ENCODE peak calls at places on chromosome 10, in four cellular contexts. D is A549, I is WTC11, B is K562. S is an unnamed sample.

GRCh38 chr10:5449823-5450222 is 37.5 kb downstream of the NET1 start:
- DNase-seq in D (no peak), I (no peak), B (peak), S (peak)

GRCh38 chr10:128489324-128490247 is 363.4 kb upstream of the MKI67 start:
- DNase-seq in D (no peak), I (no peak), B (no peak), S (no peak)

GRCh38 chr10:76717141-76717540 is 920.5 kb downstream of the KCNMA1 start:
- DNase-seq in D (no peak), I (no peak), B (no peak), S (no peak)

GRCh38 chr10:70132098-70133029 is at the start of gene AIFM2:
- DNase-seq in D (peak), I (peak), B (peak), S (peak)

GRCh38 chr10:113709221-113709838 is 29.6 kb downstream of the CASP7 start:
- DNase-seq in D (no peak), I (no peak), B (no peak), S (no peak)

GRCh38 chr10:58384095-58384494 is 1.1 kb upstream of the TFAM start:
- DNase-seq in D (no peak), I (no peak), B (no peak), S (no peak)

GRCh38 chr10:21313691-21314090 is 211.8 kb downstream of the SKIDA1 start:
- DNase-seq in D (no peak), I (no peak), B (no peak), S (no peak)

GRCh38 chr10:34157501-34157900 is 657.6 kb downstream of the PARD3 start:
- DNase-seq in D (no peak), I (no peak), B (no peak), S (no peak)

GRCh38 chr10:59222788-59223187 is 46.3 kb downstream of the PHYHIPL start:
- DNase-seq in D (no peak), I (no peak), B (no peak), S (peak)

GRCh38 chr10:101602767-101603398 is 14.8 kb downstream of the DPCD start:
- DNase-seq in D (peak), I (peak), B (peak), S (peak)

GRCh38 chr10:21314234-21314633 is 211.2 kb downstream of the SKIDA1 start:
- DNase-seq in D (no peak), I (no peak), B (no peak), S (peak)

GRCh38 chr10:126387041-126387908 is 1.0 kb downstream of the ADAM12 start:
- DNase-seq in D (peak), I (peak), B (peak), S (no peak)

GRCh38 chr10:30176182-30176581 is 116.8 kb upstream of the JCAD start:
- DNase-seq in D (no peak), I (no peak), B (no peak), S (no peak)

GRCh38 chr10:26341701-26342100 is 96.4 kb upstream of the APBB1IP start:
- DNase-seq in D (no peak), I (no peak), B (no peak), S (no peak)

GRCh38 chr10:95247200-95247880 is 43.5 kb downstream of the PDLIM1 start:
- DNase-seq in D (no peak), I (no peak), B (no peak), S (peak)

GRCh38 chr10:125146791-125147604 is 13.4 kb downstream of the CTBP2 start:
- DNase-seq in D (no peak), I (no peak), B (no peak), S (no peak)

GRCh38 chr10:61878411-61879051 is 23.0 kb upstream of the ARID5B start:
- DNase-seq in D (no peak), I (no peak), B (no peak), S (no peak)

GRCh38 chr10:75446508-75446907 is 15.1 kb downstream of the LRMDA start:
- DNase-seq in D (no peak), I (no peak), B (no peak), S (no peak)

GRCh38 chr10:27482984-27483956 is 20.8 kb upstream of the RAB18 start:
- DNase-seq in D (no peak), I (no peak), B (no peak), S (no peak)

GRCh38 chr10:98090822-98091221 is 43.6 kb upstream of the R3HCC1L start:
- DNase-seq in D (no peak), I (no peak), B (no peak), S (no peak)

GRCh38 chr10:102113261-102113955 is 6.8 kb downstream of the LDB1 start:
- DNase-seq in D (no peak), I (no peak), B (no peak), S (no peak)

DNA sequence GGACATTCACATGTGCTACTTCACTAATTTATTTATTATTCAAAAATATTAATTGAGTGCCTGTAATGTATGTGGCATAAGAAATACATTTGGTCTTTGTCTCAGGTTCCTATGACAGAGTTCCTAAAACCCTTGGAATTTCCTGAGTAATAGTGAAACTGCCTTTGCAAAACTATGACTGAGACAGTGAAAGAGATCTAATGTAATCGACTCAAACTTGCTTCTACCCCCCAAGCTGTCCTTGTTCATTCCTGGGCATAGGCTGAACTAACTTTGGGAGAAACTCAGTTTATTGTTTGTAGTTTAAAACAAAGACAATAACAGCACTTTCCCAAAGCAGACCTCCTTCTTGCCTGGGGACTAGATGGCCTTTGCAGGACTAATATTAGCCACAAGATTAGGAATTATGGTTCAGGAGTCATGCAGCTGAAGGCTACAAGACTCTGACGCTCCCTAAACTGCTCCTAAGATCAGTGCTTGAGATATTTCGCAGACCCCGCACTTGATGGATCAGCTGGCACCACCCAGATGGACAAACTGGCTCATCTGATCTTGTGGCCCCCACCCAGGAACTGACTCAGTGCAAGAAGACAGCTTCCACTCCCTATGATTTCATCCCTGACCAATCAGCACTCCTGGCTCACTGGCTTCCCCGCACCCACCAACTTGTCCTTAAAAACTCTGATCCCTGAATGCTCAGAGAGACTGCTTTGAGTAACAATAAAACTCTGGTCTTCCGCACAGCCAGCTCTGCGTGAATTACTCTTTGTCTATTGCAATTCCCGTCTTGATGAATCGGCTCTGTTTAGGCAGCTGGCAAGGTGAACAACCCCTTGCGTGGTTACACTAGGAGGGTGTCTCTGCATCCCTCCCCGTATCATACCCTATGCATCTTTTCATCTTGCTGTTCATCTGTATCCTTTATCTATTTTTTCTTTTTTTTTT is 27.0 kb upstream of the NRBF2 start:
- DNase-seq in D (no peak), I (no peak), B (no peak), S (no peak)
- TF ChIP-seq HMGXB4 in D (no peak), I (no peak), B (no peak), S (no peak)

DNA sequence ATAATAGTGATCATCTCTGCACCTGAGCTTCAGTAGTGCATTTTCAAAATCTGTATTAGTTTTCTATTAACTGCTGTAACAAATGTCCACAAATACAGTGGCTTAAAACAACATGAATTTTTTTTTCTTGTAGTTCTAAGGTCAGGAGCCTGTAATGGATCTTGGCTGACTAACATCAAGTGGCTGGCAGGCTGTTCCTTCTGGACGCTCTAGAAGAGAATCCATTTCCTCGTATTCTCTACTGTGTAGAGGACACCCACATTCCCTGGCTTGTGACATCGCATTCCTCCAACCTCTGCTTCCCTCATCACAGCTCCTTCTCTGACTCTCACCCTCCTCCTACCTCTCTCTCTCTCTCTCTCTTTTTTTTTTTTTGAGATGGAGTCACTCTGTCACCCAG is 4.8 kb upstream of the CALHM1 start:
- DNase-seq in D (no peak), I (no peak), B (no peak), S (no peak)
- TF ChIP-seq HMGXB4 in D (no peak), I (no peak), B (no peak), S (no peak)

DNA sequence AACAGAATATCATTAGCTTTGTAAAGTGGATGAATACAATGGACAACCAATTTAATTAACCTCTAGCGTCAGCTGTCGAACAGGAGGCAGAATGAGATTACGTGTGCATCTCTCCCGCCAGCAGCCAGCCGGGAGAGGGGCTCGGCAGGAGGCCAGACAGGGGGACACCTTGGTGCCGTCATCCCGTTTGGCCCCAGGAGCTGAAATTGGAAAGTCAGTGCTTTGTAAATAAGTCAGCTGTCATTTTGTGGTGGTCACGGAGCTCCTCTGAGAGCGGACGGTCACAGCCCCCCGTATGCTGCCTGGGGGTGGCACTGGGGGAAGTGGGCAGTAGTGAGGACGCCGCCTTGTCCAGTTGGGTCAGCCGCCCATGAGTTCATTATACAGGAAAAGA is 108.0 kb downstream of the NKX6-2 start:
- DNase-seq in D (no peak), I (no peak), B (no peak), S (no peak)
- TF ChIP-seq HMGXB4 in D (no peak), I (no peak), B (no peak), S (no peak)

DNA sequence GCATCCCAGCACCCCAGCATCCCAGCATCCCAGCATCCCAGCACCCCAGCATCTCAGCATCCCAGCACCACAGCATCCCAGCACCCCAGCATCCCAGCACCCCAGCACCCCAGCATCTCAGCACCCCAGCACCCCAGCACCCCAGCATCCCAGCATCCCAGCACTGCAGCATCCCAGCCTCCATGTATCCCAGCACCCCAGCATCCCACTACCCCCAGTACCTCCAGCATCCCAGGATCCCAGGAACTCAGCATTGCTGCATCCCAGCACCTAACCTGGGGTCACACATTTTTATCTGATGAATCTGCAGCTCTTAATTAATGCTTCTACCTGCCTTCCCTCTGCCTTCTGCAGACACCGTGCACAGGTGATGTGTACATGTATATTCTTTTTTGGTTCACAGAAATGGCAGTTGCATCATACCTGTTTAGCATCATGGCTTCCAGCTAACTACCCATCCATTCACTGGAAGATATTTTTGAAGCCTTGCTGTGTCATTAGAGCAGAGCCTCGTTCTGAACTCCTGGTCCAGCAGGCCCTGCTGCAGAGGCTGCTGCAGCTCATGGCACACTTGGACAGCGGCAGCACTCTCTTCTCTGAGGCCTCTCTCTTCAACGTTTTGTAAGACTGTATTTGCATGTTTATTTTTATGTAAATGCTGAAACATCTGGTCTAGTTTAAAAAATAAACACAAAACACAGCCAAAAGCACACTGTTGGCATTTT is 4.6 kb upstream of the CFAP46 start:
- DNase-seq in D (no peak), I (no peak), B (no peak), S (no peak)
- TF ChIP-seq HMGXB4 in D (no peak), I (no peak), B (no peak), S (no peak)

DNA sequence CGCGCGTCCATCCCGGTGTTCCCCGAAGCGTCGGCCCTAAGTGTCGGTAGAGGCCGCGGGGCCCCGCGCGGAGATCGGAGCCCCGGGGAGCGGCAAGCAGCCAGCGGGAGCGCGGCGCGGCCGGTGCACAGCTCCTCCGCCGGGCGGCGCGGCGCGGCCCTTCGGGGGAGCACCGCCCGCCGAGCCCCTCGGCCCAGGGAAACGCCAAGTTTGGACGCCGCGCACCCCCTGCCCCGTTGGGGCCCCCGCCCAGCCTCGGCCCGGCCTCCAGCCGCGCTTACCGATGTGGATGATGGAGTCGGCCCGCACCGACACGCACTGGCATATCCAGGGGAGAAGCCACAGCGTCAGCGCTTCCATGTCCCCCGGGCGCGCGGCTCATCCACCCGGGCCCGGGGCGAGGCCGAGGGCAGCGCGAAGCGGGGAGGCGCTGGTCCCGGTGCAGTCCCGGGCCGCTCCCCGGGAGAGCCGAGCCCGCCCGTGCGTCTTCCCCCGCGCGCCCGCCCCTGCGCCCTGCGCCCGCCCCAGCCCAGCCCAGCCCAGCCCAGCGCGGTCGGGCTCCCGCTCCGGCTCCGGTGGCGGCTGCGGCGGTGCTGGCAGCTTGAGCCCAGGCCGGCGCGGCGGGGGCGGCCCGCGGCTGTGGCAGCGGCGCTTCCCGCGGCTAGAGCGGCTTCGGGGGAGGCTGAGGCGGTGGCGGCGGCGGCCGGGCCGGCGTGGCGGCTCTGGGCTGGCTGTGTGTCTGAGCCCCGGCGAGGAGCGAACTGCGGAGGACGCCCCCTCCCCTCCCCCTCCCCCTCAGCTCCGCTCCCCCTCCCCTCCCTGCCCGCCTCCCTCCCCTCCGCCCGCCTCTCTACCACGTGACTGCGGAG is at the start of gene GRID1:
- DNase-seq in D (no peak), I (peak), B (peak), S (no peak)
- TF ChIP-seq HMGXB4 in D (no peak), I (no peak), B (no peak), S (no peak)

GRCh38 chr10:110311357-110311949 is 6.7 kb upstream of the SMNDC1 start:
- DNase-seq in D (peak), I (peak), B (no peak), S (peak)
- TF ChIP-seq HMGXB4 in D (no peak), I (no peak), B (no peak), S (no peak)

GRCh38 chr10:122259075-122259466 is 12.0 kb upstream of the BTBD16 start:
- DNase-seq in D (no peak), I (no peak), B (no peak), S (no peak)
- TF ChIP-seq HMGXB4 in D (no peak), I (no peak), B (no peak), S (no peak)

DNA sequence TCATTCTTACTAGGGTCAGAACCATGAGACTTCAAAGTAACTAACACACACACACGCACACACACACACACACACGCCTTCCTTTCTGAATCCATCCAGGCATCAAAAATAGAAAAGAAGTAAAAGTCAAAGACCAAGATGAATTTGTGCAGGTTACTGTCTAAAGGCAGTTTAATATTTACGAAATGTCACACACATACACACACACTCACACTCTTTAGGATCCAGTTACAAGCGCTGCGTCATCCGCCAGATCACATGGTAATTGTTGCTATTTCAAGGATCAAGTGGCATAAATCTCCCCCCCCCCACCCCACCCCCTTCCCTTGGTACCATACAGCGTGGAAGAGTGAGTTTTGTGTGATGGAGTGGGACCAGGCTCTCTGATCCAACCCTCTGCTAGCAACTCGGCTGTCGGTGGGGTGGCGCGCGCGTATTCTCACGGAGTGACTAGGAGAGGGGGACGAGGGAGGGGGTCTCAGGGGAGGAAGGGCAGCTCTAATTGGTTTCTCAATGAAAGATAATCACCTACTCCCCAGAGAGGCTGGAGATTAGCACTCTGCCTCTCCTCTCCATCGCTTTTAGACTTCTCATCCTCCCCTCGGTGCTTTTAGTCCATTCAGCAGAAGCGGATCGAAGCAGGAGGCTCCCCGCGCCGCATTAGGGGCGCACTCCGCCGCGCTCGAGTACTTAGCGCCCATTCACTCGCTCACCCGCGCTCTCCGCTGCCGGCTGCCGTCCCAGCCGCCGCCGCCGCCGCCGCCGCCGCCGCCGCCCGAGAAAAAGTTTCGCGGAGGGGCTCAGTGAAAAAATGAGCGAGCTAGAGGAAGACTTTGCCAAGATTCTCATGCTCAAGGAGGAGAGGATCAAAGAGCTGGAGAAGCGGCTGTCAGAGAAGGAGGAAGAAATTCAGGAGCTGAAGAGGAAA is 83.5 kb upstream of the PRKG1 start:
- DNase-seq in D (peak), I (peak), B (no peak), S (no peak)
- TF ChIP-seq HMGXB4 in D (no peak), I (no peak), B (no peak), S (no peak)

DNA sequence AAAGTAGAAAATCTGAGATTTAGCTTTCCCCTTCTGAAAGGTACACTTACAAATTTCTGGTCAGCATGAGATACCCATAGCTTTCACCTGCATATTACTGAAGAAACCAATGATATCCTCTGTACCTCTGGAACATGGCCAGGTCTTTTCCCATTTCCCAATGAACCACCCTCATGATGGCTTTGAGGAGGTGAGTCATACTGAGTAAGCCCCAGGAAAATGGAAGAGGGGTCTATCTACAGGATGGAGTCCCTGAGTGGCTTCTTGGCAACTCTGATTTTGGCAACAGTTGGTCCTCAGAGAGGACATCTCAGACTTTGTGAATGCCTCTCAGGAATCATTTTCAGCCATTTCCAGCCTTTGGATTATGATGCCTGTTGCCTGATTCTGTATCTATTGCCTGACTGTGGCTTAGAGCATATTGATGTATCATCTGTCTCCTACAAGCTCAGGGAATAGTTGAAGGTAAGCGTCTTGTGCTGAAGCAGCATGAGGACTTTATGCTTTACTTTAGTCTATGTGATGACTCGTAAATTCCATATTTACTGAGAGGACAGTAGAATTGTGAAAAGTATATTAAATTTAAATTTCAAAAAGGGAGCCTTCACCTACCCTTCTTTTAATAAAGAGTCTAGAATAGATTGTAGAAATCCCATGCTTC is 84.7 kb upstream of the DKK1 start:
- DNase-seq in D (no peak), I (no peak), B (no peak), S (no peak)
- TF ChIP-seq HMGXB4 in D (no peak), I (no peak), B (no peak), S (no peak)